ENCODE peak calls at places on chromosomes 1 and 21, in six cellular contexts. L, W, M, S, C and Y are unnamed samples.

GRCh38 chr21:38139380-38140168 is 117.2 kb upstream of the KCNJ15 start:
- DNase-seq in W (no peak), L (no peak), S (no peak), M (no peak), C (no peak), Y (no peak)

GRCh38 chr1:19557609-19558051 is 72.3 kb upstream of the CAPZB start:
- DNase-seq in C (no peak), L (no peak), W (no peak), S (no peak), M (no peak), Y (no peak)

GRCh38 chr1:201653238-201653637 is 114.3 kb downstream of the NAV1 start:
- DNase-seq in S (no peak), L (no peak), W (no peak), C (no peak), M (peak), Y (no peak)

GRCh38 chr1:12439083-12439482 is 178.9 kb downstream of the DHRS3 start:
- DNase-seq in S (no peak), L (no peak), W (no peak), C (no peak), M (no peak), Y (no peak)

GRCh38 chr1:168151935-168152334 is 15.2 kb upstream of the GPR161 start:
- DNase-seq in S (no peak), C (no peak), W (no peak), M (no peak), L (no peak), Y (no peak)

GRCh38 chr1:222382171-222382570 is 165.7 kb downstream of the HHIPL2 start:
- DNase-seq in S (no peak), L (no peak), M (no peak), C (no peak), W (no peak), Y (no peak)

GRCh38 chr1:76891931-76892330 is 24.7 kb downstream of the ST6GALNAC5 start:
- DNase-seq in L (no peak), M (no peak), C (no peak), S (no peak), W (no peak), Y (no peak)

GRCh38 chr1:220702733-220703704 is 12.9 kb downstream of the C1orf115 start:
- DNase-seq in S (no peak), C (no peak), W (no peak), M (no peak), L (no peak), Y (no peak)

GRCh38 chr1:26696645-26697440 is 1.0 kb downstream of the ARID1A start:
- DNase-seq in L (no peak), S (no peak), C (peak), M (peak), W (no peak), Y (no peak)

GRCh38 chr1:245404952-245405351 is 250.2 kb downstream of the KIF26B start:
- DNase-seq in L (no peak), C (peak), M (no peak), S (no peak), W (no peak), Y (no peak)

GRCh38 chr1:109210058-109210457 is 3.7 kb upstream of the SARS1 start:
- DNase-seq in M (no peak), W (no peak), L (no peak), S (no peak), C (no peak), Y (no peak)

GRCh38 chr1:91799159-91799558 is 86.8 kb downstream of the TGFBR3 start:
- DNase-seq in C (no peak), M (no peak), W (no peak), S (no peak), L (no peak), Y (no peak)

GRCh38 chr1:47031059-47031458 is 7.6 kb downstream of the CYP4X1 start:
- DNase-seq in L (no peak), W (no peak), S (no peak), C (no peak), M (no peak), Y (no peak)

GRCh38 chr1:23624440-23624839 is 65.1 kb upstream of the ID3 start:
- DNase-seq in C (no peak), S (no peak), W (no peak), L (no peak), M (no peak), Y (no peak)

GRCh38 chr21:41755934-41756773 is 10.7 kb downstream of the RIPK4 start:
- DNase-seq in L (no peak), S (no peak), C (no peak), W (no peak), M (no peak), Y (no peak)

GRCh38 chr1:230382060-230382491 is 44.1 kb downstream of the PGBD5 start:
- DNase-seq in M (no peak), L (no peak), C (no peak), S (no peak), W (peak), Y (peak)

GRCh38 chr1:171185064-171185463 is at the start of gene FMO2:
- DNase-seq in C (no peak), S (no peak), M (no peak), W (no peak), L (no peak), Y (no peak)

GRCh38 chr1:25766721-25767436 is 33.1 kb upstream of the SELENON start:
- DNase-seq in L (no peak), M (no peak), S (no peak), C (no peak), W (no peak), Y (peak)

GRCh38 chr1:82978461-82979324 is 1020.2 kb downstream of the TTLL7 start:
- DNase-seq in W (no peak), L (no peak), C (no peak), M (no peak), S (no peak), Y (no peak)

GRCh38 chr1:147878022-147878421 is 24.6 kb upstream of the GJA8 start:
- DNase-seq in W (no peak), M (no peak), C (no peak), L (no peak), S (no peak), Y (no peak)

GRCh38 chr1:19840228-19840627 is 25.1 kb upstream of the RNF186 start:
- DNase-seq in C (no peak), M (no peak), L (no peak), S (no peak), W (no peak), Y (no peak)

GRCh38 chr21:45376459-45377324 is 28.3 kb upstream of the COL18A1 start:
- DNase-seq in C (no peak), W (peak), S (no peak), L (no peak), M (no peak), Y (no peak)

GRCh38 chr1:181116819-181117390 is 28.4 kb downstream of the IER5 start:
- DNase-seq in M (no peak), S (no peak), C (no peak), L (no peak), W (no peak), Y (no peak)

GRCh38 chr1:14113841-14114567 is 414.0 kb downstream of the PRDM2 start:
- DNase-seq in L (no peak), S (no peak), C (peak), M (peak), W (peak), Y (peak)

GRCh38 chr1:199084293-199084692 is 445.5 kb downstream of the PTPRC start:
- DNase-seq in W (no peak), L (no peak), S (no peak), M (no peak), C (no peak), Y (no peak)
- TF ChIP-seq JUND in W (no peak), L (no peak), S (no peak), M (no peak), C (no peak), Y (no peak)

GRCh38 chr1:30847358-30847972 is 61.1 kb downstream of the SDC3 start:
- DNase-seq in C (no peak), L (no peak), W (peak), M (peak), S (no peak), Y (no peak)
- TF ChIP-seq JUND in C (no peak), L (no peak), W (no peak), M (no peak), S (no peak), Y (no peak)

GRCh38 chr21:17371470-17371869 is 141.4 kb upstream of the CXADR start:
- DNase-seq in L (no peak), S (no peak), C (no peak), M (no peak), W (no peak), Y (peak)
- TF ChIP-seq JUND in L (no peak), S (no peak), C (peak), M (no peak), W (no peak), Y (no peak)

DNA sequence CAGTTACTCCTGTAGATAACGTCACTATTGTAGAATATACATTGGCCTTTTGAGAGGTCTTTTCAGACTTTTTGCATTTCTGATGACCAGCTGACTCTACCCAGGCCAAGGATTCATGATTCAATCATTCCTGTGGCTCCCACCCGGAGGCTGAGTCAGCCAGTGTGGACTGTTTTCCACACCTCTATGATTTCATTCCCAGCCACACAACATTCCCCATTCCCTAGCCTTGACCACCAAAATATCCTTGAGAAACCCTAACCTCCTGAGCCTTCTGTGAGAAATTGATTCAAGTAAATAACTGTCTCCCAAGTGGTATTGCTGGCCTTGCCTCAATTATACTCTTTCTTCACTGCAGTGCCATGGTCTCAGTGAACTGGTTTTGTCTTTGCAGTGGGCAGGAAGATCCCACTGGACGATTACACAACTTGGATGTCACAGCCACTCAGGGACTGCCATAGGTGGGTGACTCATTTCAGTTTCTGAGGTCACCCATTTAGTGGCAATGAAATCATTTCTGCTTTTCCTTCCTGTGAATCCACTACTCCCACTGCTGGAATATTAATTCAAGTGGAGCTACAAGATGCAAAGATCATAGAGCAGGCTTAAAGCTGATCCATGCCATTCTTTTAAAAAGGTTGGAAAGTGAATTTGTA is 518.6 kb upstream of the ZP4 start:
- DNase-seq in W (no peak), C (no peak), S (no peak), L (no peak), M (no peak), Y (no peak)
- TF ChIP-seq JUND in W (no peak), C (peak), S (no peak), L (no peak), M (no peak), Y (no peak)

DNA sequence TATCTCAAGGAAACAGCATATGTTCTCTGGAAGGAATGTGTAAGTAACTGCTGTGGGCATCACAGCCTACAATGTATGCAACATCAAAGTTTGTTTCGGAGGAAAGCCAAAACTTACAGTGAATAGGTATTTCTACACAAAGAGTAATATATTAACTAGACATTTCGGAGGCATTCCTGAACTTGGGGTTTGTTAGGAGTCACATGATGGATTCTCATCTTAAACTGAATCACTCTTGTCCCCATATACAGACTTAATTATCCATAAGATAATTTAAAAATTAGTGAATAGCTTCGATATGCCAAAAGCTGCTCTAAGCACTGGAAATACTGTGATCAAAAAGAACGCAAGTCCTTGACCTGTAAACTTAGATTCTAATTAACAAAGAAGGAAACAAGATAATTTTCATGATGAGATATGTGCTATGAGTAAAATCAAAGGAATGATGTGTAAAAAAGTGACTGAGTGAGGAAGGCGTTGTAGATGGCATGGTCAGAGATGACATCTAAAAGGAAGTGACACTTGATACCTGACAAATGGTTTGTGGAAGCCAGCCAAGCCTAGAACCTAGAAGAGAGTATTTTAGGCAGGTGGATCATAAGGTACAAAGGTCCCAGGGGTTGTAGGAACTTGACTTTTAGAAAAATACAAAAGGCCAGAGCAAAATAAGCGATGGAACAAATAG is 273.1 kb downstream of the MRPL39 start:
- DNase-seq in M (no peak), L (no peak), W (no peak), C (no peak), S (no peak), Y (no peak)
- TF ChIP-seq JUND in M (no peak), L (no peak), W (no peak), C (no peak), S (no peak), Y (no peak)

DNA sequence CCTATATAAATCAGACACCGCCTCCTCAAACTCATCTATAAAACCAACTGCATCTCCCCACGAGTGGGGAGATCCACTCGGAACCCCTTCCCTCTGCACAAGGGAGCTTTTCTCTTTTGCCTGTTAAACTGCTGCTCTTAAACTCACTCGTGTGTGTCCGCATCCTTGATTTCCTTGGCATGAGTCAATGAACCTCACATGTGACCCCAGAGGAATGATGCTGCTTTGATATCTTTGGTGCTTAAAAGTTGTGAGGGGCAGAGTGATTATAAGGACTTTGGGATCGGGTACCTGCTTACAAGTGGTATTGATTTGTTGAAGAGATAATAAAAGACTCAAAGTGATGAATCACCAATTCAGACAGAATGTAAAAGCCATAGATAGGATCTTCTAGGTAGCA is 125.4 kb downstream of the GREM2 start:
- DNase-seq in M (no peak), C (no peak), L (no peak), S (no peak), W (no peak), Y (no peak)
- TF ChIP-seq JUND in M (no peak), C (no peak), L (no peak), S (no peak), W (no peak), Y (no peak)

GRCh38 chr1:53074313-53075154 is 12.5 kb downstream of the PODN start:
- DNase-seq in L (no peak), W (no peak), M (no peak), C (peak), S (no peak), Y (no peak)

GRCh38 chr1:53075206-53075605 is 13.2 kb downstream of the PODN start:
- DNase-seq in L (no peak), M (no peak), S (no peak), W (no peak), C (no peak), Y (no peak)

GRCh38 chr1:53076721-53077598 is 14.9 kb downstream of the PODN start:
- DNase-seq in S (no peak), W (no peak), M (no peak), C (peak), L (no peak), Y (no peak)

GRCh38 chr1:53076165-53076564 is 14.2 kb downstream of the PODN start:
- DNase-seq in S (no peak), M (no peak), L (no peak), W (no peak), C (peak), Y (no peak)

DNA sequence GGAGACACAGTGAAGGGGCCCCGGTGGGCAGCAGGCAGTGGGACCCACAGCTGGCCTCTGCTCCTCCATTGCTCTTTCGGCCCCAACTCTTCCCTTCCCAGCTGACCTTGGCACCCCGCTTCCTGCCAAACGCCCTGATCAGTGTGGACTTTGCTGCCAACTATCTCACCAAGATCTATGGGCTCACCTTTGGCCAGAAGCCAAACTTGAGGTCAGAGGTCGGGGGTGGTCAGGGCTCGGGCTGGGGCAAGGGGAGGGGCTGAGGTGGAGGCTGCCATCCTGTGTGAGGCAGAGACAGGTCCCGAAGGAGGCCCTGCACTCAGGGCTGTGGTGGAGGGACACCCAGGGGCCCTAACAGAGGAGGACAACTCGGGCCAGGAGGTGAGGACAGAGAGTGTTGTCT is 13.7 kb downstream of the PODN start:
- DNase-seq in C (peak), S (no peak), L (no peak), M (no peak), W (no peak), Y (no peak)
- TF ChIP-seq JUND in C (no peak), S (no peak), L (no peak), M (no peak), W (no peak), Y (no peak)

DNA sequence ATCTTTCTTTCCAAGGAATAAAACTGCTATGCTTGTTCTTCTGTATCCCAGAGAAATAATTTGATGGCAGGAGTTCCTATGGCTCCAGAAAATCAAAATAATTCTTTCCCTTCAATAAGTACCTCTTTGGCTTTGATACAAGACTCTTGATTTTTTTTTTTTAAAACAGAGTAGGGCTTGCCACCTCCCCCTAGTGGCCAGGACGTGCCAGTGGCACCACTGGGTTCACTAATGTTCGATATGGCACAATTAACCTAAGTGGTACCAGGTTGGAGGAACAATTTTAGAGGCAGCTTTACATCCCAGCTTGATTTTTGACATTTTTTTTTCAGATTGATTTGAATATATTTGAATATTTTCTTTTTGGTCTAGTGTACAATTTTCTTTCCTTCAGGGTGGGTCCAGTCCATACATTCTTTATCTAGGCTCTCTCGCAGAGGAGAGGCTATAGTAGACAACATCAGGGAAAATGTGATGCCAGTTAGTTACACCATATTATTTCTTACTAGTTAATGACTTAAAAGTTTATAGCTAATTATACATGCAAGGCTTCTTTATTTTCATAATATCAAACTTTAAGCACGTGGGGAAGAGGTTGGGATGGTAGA is 330.9 kb downstream of the S1PR1 start:
- DNase-seq in M (peak), S (no peak), W (peak), C (peak), L (peak), Y (peak)
- TF ChIP-seq JUND in M (no peak), S (no peak), W (no peak), C (no peak), L (no peak), Y (no peak)